ENCODE peak calls at places on chromosomes 3 and 15, in eight cellular contexts. R is AG10803; B is NCI-H1105; P is left ventricle myocardium inferior; C is left colon; Q is stimulated activated CD4-positive, alpha-beta T cell treated with anti-CD3 and anti-CD28 coated beads, Interleukin-15, amount 100 ng/mL, for 1 hour; F is GF-D8; V is pancreas. G is an unnamed sample.

GRCh38 chr15:51668446-51668845 is 12.9 kb upstream of the SCG3 start:
- DNase-seq in R (no peak), B (no peak), P (no peak), C (no peak), Q (no peak), F (no peak), V (no peak), G (no peak)

GRCh38 chr15:83659011-83659811 is 5.3 kb downstream of the ADAMTSL3 start:
- DNase-seq in R (no peak), B (no peak), P (peak), C (no peak), Q (no peak), F (no peak), V (no peak), G (no peak)

GRCh38 chr3:17908399-17909191 is 166.2 kb upstream of the TBC1D5 start:
- DNase-seq in R (no peak), B (no peak), P (no peak), C (no peak), Q (no peak), F (no peak), V (no peak), G (no peak)

GRCh38 chr3:81530180-81530939 is 231.1 kb downstream of the GBE1 start:
- DNase-seq in R (no peak), B (no peak), P (no peak), C (no peak), Q (no peak), F (no peak), V (no peak), G (no peak)

GRCh38 chr3:168714609-168715240 is 619.0 kb upstream of the GOLIM4 start:
- DNase-seq in R (no peak), B (no peak), P (no peak), C (no peak), Q (no peak), F (no peak), V (no peak), G (no peak)

GRCh38 chr3:126146525-126147146 is 33.8 kb downstream of the ALDH1L1 start:
- DNase-seq in R (no peak), B (no peak), P (no peak), C (no peak), Q (no peak), F (no peak), V (no peak), G (no peak)

GRCh38 chr3:9957214-9957613 is 5.0 kb upstream of the PRRT3 start:
- DNase-seq in R (peak), B (no peak), P (no peak), C (no peak), Q (no peak), F (peak), V (no peak), G (no peak)

GRCh38 chr3:52068055-52068704 is 11.8 kb upstream of the DUSP7 start:
- DNase-seq in R (peak), B (no peak), P (no peak), C (no peak), Q (no peak), F (no peak), V (no peak), G (no peak)

GRCh38 chr3:101963902-101964362 is 114.6 kb downstream of the NFKBIZ start:
- DNase-seq in R (peak), B (no peak), P (no peak), C (no peak), Q (peak), F (no peak), V (no peak), G (no peak)

GRCh38 chr15:38701134-38701533 is 136.5 kb upstream of the RASGRP1 start:
- DNase-seq in R (no peak), B (no peak), P (no peak), C (no peak), Q (no peak), F (no peak), V (no peak), G (no peak)

GRCh38 chr3:29440321-29441019 is 159.6 kb downstream of the RBMS3 start:
- DNase-seq in R (peak), B (peak), P (no peak), C (no peak), Q (no peak), F (no peak), V (no peak), G (peak)

GRCh38 chr3:31699309-31699953 is 166.7 kb downstream of the STT3B start:
- DNase-seq in R (no peak), B (no peak), P (no peak), C (no peak), Q (no peak), F (no peak), V (no peak), G (no peak)

GRCh38 chr3:141876891-141877561 is 583 bp downstream of the ATP1B3 start:
- DNase-seq in R (peak), B (peak), P (peak), C (peak), Q (peak), F (peak), V (peak), G (peak)

GRCh38 chr3:40167958-40168357 is 141.5 kb upstream of the EIF1B start:
- DNase-seq in R (no peak), B (peak), P (no peak), C (no peak), Q (no peak), F (no peak), V (no peak), G (no peak)

GRCh38 chr3:50474717-50475116 is 28.7 kb downstream of the CACNA2D2 start:
- DNase-seq in R (peak), B (no peak), P (no peak), C (no peak), Q (no peak), F (no peak), V (no peak), G (no peak)

GRCh38 chr3:129574206-129574605 is 31.2 kb downstream of the H1-8 start:
- DNase-seq in R (no peak), B (no peak), P (no peak), C (no peak), Q (no peak), F (no peak), V (no peak), G (no peak)

GRCh38 chr15:64246364-64247189 is 83.8 kb upstream of the PPIB start:
- DNase-seq in R (peak), B (no peak), P (no peak), C (no peak), Q (no peak), F (no peak), V (no peak), G (no peak)

GRCh38 chr3:15653326-15653725 is 51.8 kb downstream of the BTD start:
- DNase-seq in R (peak), B (no peak), P (no peak), C (no peak), Q (no peak), F (no peak), V (no peak), G (no peak)

GRCh38 chr3:42507252-42507651 is 4.8 kb downstream of the VIPR1 start:
- DNase-seq in R (no peak), B (no peak), P (no peak), C (peak), Q (no peak), F (no peak), V (peak), G (peak)

GRCh38 chr3:180684807-180685206 is 5.5 kb upstream of the CCDC39 start:
- DNase-seq in R (no peak), B (no peak), P (no peak), C (no peak), Q (no peak), F (no peak), V (no peak), G (no peak)

GRCh38 chr3:54856271-54856670 is 71.6 kb downstream of the LRTM1 start:
- DNase-seq in R (no peak), B (no peak), P (no peak), C (no peak), Q (no peak), F (no peak), V (no peak), G (no peak)

GRCh38 chr15:90234519-90234988 is 545 bp downstream of the GDPGP1 start:
- DNase-seq in R (no peak), B (no peak), P (no peak), C (no peak), Q (no peak), F (no peak), V (no peak), G (no peak)

GRCh38 chr3:58047806-58048205 is 39.6 kb downstream of the FLNB start:
- DNase-seq in R (peak), B (no peak), P (no peak), C (no peak), Q (no peak), F (no peak), V (no peak), G (no peak)

G was measured in prostate gland.